ENCODE peak calls at places on chromosomes 3 and 15, in five cellular contexts. U is T-helper 2 cell; F is activated T-cell treated with anti-CD3 and anti-CD28 coated beads, Interleukin-2, amount 50 U/mL, for 24 hours; A is stromal cell of bone marrow; O is stimulated activated CD4-positive, alpha-beta T cell treated with anti-CD3 and anti-CD28 coated beads, Interleukin-12 subunit alpha, Interleukin-12 subunit beta, amount 100 ng/mL, for 48 hours. H is an unnamed sample.

GRCh38 chr15:66875588-66876422 is 173.8 kb downstream of the SMAD6 start:
- DNase-seq in U (no peak), F (no peak), A (no peak), O (no peak), H (no peak)

GRCh38 chr3:125166581-125166980 is 46.0 kb downstream of the SLC12A8 start:
- DNase-seq in U (no peak), F (no peak), A (no peak), O (no peak), H (no peak)

GRCh38 chr3:178476886-178477285 is 59.4 kb upstream of the KCNMB2 start:
- DNase-seq in U (no peak), F (no peak), A (peak; percentile 20), O (no peak), H (no peak)

GRCh38 chr3:190601597-190601996 is 87.7 kb downstream of the IL1RAP start:
- DNase-seq in U (no peak), F (no peak), A (no peak), O (no peak), H (no peak)

GRCh38 chr3:195825191-195825588 is 13.5 kb upstream of the MUC4 start:
- DNase-seq in U (no peak), F (no peak), A (no peak), O (no peak), H (no peak)

GRCh38 chr3:46496745-46497555 is 826 bp upstream of the RTP3 start:
- DNase-seq in U (peak; percentile 34), F (peak; percentile 59), A (no peak), O (peak; percentile 7), H (no peak)

GRCh38 chr3:12990781-12991480 is 82.3 kb downstream of the IQSEC1 start:
- DNase-seq in U (no peak), F (no peak), A (peak; percentile 75), O (no peak), H (no peak)

GRCh38 chr3:188946351-188946750 is 225.4 kb upstream of the TPRG1 start:
- DNase-seq in U (no peak), F (no peak), A (no peak), O (no peak), H (no peak)

GRCh38 chr3:71546781-71547180 is 36.7 kb downstream of the FOXP1 start:
- DNase-seq in U (no peak), F (no peak), A (no peak), O (no peak), H (no peak)

GRCh38 chr3:9660972-9661371 is 11.7 kb downstream of the MTMR14 start:
- DNase-seq in U (no peak), F (no peak), A (no peak), O (no peak), H (no peak)

GRCh38 chr3:128411574-128412064 is 55.1 kb downstream of the DNAJB8 start:
- DNase-seq in U (no peak), F (no peak), A (no peak), O (no peak), H (no peak)

GRCh38 chr3:173976281-173976680 is 578.7 kb downstream of the NLGN1 start:
- DNase-seq in U (no peak), F (no peak), A (no peak), O (no peak), H (no peak)

GRCh38 chr15:48856947-48857346 is 21.0 kb upstream of the EID1 start:
- DNase-seq in U (no peak), F (no peak), A (no peak), O (no peak), H (no peak)

GRCh38 chr3:125381743-125382142 is 6.6 kb upstream of the ZNF148 start:
- DNase-seq in U (no peak), F (peak; percentile 34), A (no peak), O (no peak), H (peak; percentile 27)

GRCh38 chr3:49007771-49008528 is 759 bp downstream of the WDR6 start:
- DNase-seq in U (peak; percentile 73), F (peak; percentile 92), A (peak; percentile 84), O (peak; percentile 77), H (peak; percentile 87)

GRCh38 chr3:157618075-157618760 is 115.0 kb upstream of the VEPH1 start:
- DNase-seq in U (no peak), F (no peak), A (peak; percentile 51), O (no peak), H (peak; percentile 13)

GRCh38 chr3:129422897-129423296 is 5.5 kb downstream of the EFCAB12 start:
- DNase-seq in U (no peak), F (no peak), A (no peak), O (no peak), H (no peak)

GRCh38 chr3:107845355-107846281 is 245.2 kb downstream of the CD47 start:
- DNase-seq in U (no peak), F (no peak), A (no peak), O (no peak), H (no peak)

GRCh38 chr15:97909291-97909891 is 51.1 kb upstream of the ARRDC4 start:
- DNase-seq in U (peak; percentile 5), F (peak; percentile 72), A (peak; percentile 40), O (peak; percentile 28), H (no peak)

GRCh38 chr3:160287666-160288065 is 62.4 kb downstream of the C3orf80 start:
- DNase-seq in U (no peak), F (no peak), A (no peak), O (no peak), H (no peak)

GRCh38 chr3:154971341-154971740 is 108.8 kb upstream of the MME start:
- DNase-seq in U (no peak), F (no peak), A (no peak), O (no peak), H (no peak)

GRCh38 chr15:65937476-65937875 is 68.2 kb downstream of the RAB11A start:
- DNase-seq in U (no peak), F (no peak), A (no peak), O (no peak), H (no peak)

GRCh38 chr3:27802425-27802824 is 80.3 kb upstream of the EOMES start:
- DNase-seq in U (no peak), F (no peak), A (no peak), O (no peak), H (no peak)

GRCh38 chr15:91882858-91883586 is 29.5 kb downstream of the SLCO3A1 start:
- DNase-seq in U (no peak), F (no peak), A (no peak), O (no peak), H (no peak)

GRCh38 chr3:195151866-195152526 is 119.0 kb downstream of the XXYLT1 start:
- DNase-seq in U (no peak), F (no peak), A (no peak), O (no peak), H (no peak)

GRCh38 chr3:12054245-12054644 is 50.1 kb downstream of the SYN2 start:
- DNase-seq in U (no peak), F (no peak), A (no peak), O (no peak), H (no peak)

GRCh38 chr3:4351164-4351855 is 48.1 kb downstream of the SETMAR start:
- DNase-seq in U (peak; percentile 1), F (peak; percentile 33), A (peak; percentile 15), O (peak; percentile 36), H (no peak)

GRCh38 chr15:100169615-100170279 is 172.0 kb downstream of the ADAMTS17 start:
- DNase-seq in U (no peak), F (no peak), A (no peak), O (no peak), H (no peak)

GRCh38 chr15:68819451-68820204 is 1.1 kb downstream of the ANP32A start:
- DNase-seq in U (peak; percentile 17), F (peak; percentile 77), A (no peak), O (no peak), H (peak; percentile 62)

GRCh38 chr3:184815046-184815930 is 3.3 kb downstream of the VPS8 start:
- DNase-seq in U (no peak), F (no peak), A (peak; percentile 13), O (no peak), H (no peak)

GRCh38 chr15:66095871-66096710 is 157.5 kb downstream of the MEGF11 start:
- DNase-seq in U (no peak), F (no peak), A (no peak), O (no peak), H (no peak)

GRCh38 chr3:42705962-42706585 is 3.5 kb upstream of the HHATL start:
- DNase-seq in U (no peak), F (no peak), A (no peak), O (no peak), H (no peak)

GRCh38 chr15:42549052-42549491 is 434 bp downstream of the HAUS2 start:
- DNase-seq in U (no peak), F (no peak), A (no peak), O (no peak), H (no peak)

GRCh38 chr3:163476179-163476578 is 1602.1 kb downstream of the SI start:
- DNase-seq in U (no peak), F (no peak), A (no peak), O (no peak), H (no peak)

GRCh38 chr3:14265246-14265962 is 86.8 kb downstream of the LSM3 start:
- DNase-seq in U (no peak), F (no peak), A (no peak), O (no peak), H (no peak)

GRCh38 chr3:16338999-16339398 is 74.0 kb downstream of the OXNAD1 start:
- DNase-seq in U (no peak), F (no peak), A (peak; percentile 94), O (no peak), H (no peak)

H was measured in GM06990.